ENCODE peak calls at places on chromosomes 11 and 22, in four cellular contexts. One of them, this sample, is unnamed.
A peak's percentile ranks its signal among the peaks of the same experiment; 100 is the strongest.

GRCh38 chr11:120268686-120269085 is 28.7 kb downstream of the POU2F3 start:
- DNase-seq in HepG2: no peak
- DNase-seq in H1: no peak
- DNase-seq in HCT116: no peak
- DNase-seq in this sample: no peak

GRCh38 chr11:128565881-128566280 is 21.5 kb downstream of the ETS1 start:
- DNase-seq in H1: no peak
- DNase-seq in HepG2: no peak
- DNase-seq in HCT116: no peak
- DNase-seq in this sample: no peak

GRCh38 chr11:24496728-24497396 is at the start of gene LUZP2:
- DNase-seq in HCT116: no peak
- DNase-seq in HepG2: no peak
- DNase-seq in H1: peak; percentile 66
- DNase-seq in this sample: peak; percentile 33

GRCh38 chr11:75380245-75380644 is 19.1 kb upstream of the RPS3 start:
- DNase-seq in HepG2: no peak
- DNase-seq in HCT116: no peak
- DNase-seq in H1: no peak
- DNase-seq in this sample: no peak

GRCh38 chr22:29316429-29316828 is 932 bp upstream of the RASL10A start:
- DNase-seq in H1: no peak
- DNase-seq in HepG2: no peak
- DNase-seq in HCT116: no peak
- DNase-seq in this sample: no peak

GRCh38 chr22:17198188-17199130 is 20.8 kb downstream of the ADA2 start:
- DNase-seq in H1: peak; percentile 92
- DNase-seq in HepG2: no peak
- DNase-seq in HCT116: no peak
- DNase-seq in this sample: peak; percentile 87

GRCh38 chr11:2990617-2991476 is 1.3 kb downstream of the NAP1L4 start:
- DNase-seq in HCT116: no peak
- DNase-seq in H1: no peak
- DNase-seq in HepG2: peak; percentile 77
- DNase-seq in this sample: no peak

GRCh38 chr22:17581631-17582030 is 18.3 kb downstream of the SLC25A18 start:
- DNase-seq in H1: no peak
- DNase-seq in HCT116: no peak
- DNase-seq in HepG2: no peak
- DNase-seq in this sample: no peak

DNA sequence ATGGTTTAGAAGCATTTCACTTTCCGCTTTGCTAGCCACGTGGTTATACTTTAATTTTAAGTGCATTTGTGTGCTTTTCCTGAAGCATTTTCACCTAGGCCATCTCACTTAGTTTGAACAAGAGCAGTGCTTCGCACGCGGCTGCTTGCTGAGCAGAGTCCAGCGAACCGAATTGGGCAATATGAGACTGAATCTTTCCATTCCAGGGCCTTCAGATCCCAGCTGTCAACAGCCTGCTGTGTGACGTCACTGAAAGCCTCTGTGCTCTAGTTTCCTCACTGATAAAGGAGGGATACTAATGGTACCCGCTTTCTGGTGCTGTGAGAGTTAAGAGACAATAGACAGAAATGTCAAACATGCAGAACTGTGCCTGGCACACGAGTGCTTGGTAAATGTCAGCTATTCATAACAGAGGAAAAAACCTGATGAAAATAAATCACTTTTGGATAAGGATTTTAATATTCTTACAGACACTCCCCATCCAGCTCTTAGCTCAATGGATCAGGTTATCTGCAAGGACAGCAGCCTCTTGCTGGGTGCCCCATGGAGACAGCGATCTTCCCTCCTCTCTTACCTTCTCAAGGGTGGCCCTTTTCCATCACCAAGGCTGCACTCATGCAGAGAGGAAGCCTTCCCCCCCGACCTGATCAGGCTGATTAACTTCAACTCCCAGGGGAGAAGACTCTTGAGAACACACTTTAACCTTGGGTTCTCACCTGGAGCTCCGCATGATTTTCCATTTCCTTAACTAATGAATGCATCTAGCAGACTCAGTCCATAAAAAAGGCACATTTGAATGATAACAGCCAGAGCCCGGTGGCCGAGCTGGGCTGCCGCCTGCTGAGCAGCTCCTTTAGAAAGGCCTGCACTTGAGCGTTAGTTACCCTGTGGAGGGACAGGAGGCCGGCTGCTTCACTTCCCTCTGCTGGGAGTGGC is 3.5 kb upstream of the GLB1L3 start:
- DNase-seq in H1: peak; percentile 69
- DNase-seq in HepG2: peak; percentile 87
- DNase-seq in HCT116: no peak
- DNase-seq in this sample: peak; percentile 80
- TF ChIP-seq ZNF274 in H1: no peak
- TF ChIP-seq ZNF274 in HepG2: no peak
- TF ChIP-seq ZNF274 in HCT116: no peak
- TF ChIP-seq ZNF274 in this sample: no peak

DNA sequence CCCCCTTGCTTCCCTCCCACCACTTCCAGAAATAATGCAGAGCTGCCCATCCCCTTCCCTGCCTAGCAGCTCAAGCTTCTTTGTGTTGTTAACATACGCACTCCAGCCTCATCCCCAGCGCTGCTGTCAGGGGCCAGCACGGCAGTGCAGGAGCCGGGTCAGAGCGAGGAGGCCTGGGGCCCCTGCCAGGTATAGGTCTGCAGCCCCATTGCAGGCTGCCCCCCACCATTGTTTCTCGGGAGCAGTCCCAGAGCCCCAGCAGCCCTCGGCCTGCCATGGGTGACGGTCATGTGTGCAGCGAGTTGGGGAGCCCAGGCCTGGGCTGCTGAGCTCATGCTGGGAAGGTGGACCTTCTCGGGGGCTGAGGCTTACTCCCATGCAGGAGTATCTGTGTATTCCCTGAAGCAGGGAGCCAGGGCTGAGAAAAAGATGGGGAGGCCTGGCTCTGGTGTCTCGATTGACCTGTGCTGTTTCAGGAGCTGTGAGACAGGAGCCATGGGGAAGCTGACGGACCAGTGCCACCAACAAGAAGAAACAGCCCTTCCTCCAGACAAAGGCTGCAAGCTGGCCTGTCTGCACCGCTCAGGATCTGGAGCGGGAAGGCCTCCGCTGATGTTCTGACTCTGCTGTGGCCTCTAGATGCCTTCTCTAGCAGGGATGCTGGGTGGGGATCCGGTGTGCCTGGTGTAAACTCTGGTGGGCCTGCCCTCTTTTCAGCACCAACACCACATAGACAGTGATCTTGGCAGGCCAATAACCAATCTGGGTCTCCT is 220.5 kb upstream of the B3GAT1 start:
- DNase-seq in HepG2: no peak
- DNase-seq in H1: no peak
- DNase-seq in HCT116: no peak
- DNase-seq in this sample: no peak
- H3K9me3 ChIP-seq in HepG2: no peaks in the 10 kb centered on the region
- H3K9me3 ChIP-seq in H1: no peaks in the 10 kb centered on the region
- H3K9me3 ChIP-seq in HCT116: no peaks in the 10 kb centered on the region
- H3K9me3 ChIP-seq in this sample: no peaks in the 10 kb centered on the region

GRCh38 chr22:23213031-23213555 is 32.8 kb downstream of the BCR start:
- DNase-seq in HCT116: no peak
- DNase-seq in HepG2: no peak
- DNase-seq in H1: no peak
- DNase-seq in this sample: no peak

GRCh38 chr22:23212061-23213030 is 32.0 kb downstream of the BCR start:
- DNase-seq in H1: no peak
- DNase-seq in HCT116: no peak
- DNase-seq in HepG2: no peak
- DNase-seq in this sample: no peak

GRCh38 chr22:23213581-23214341 is 33.5 kb downstream of the BCR start:
- DNase-seq in HCT116: no peak
- DNase-seq in HepG2: no peak
- DNase-seq in H1: no peak
- DNase-seq in this sample: no peak

GRCh38 chr22:23215294-23216204 is 35.2 kb downstream of the BCR start:
- DNase-seq in H1: no peak
- DNase-seq in HCT116: no peak
- DNase-seq in HepG2: no peak
- DNase-seq in this sample: no peak

GRCh38 chr22:23214398-23214797 is 34.1 kb downstream of the BCR start:
- DNase-seq in HCT116: no peak
- DNase-seq in HepG2: no peak
- DNase-seq in H1: no peak
- DNase-seq in this sample: no peak
- H3K4me1 ChIP-seq in HCT116: peaks cover 4% of the 10 kb centered on the region
- H3K4me1 ChIP-seq in HepG2: peaks cover 47% of the 10 kb centered on the region
- H3K4me1 ChIP-seq in H1: peaks cover 26% of the 10 kb centered on the region
- H3K4me1 ChIP-seq in this sample: peaks cover 18% of the 10 kb centered on the region

GRCh38 chr11:11476971-11477645 is 124.1 kb upstream of the CSNK2A3 start:
- DNase-seq in HepG2: no peak
- DNase-seq in HCT116: no peak
- DNase-seq in H1: no peak
- DNase-seq in this sample: no peak
- TF ChIP-seq ZNF274 in HepG2: no peak
- TF ChIP-seq ZNF274 in HCT116: no peak
- TF ChIP-seq ZNF274 in H1: no peak
- TF ChIP-seq ZNF274 in this sample: no peak

GRCh38 chr11:50071584-50072225 is 39.0 kb downstream of the OR4C45 start:
- DNase-seq in H1: no peak
- DNase-seq in HCT116: no peak
- DNase-seq in HepG2: no peak
- DNase-seq in this sample: no peak
- H3K9me3 ChIP-seq in H1: peaks cover 89% of the 10 kb centered on the region
- H3K9me3 ChIP-seq in HCT116: no peaks in the 10 kb centered on the region
- H3K9me3 ChIP-seq in HepG2: peaks cover 72% of the 10 kb centered on the region
- H3K9me3 ChIP-seq in this sample: peaks cover 49% of the 10 kb centered on the region